ENCODE peak calls at places on chromosomes 2 and 18, in ten cellular contexts. P, T, E, D, U, Z, O, R, A and H are unnamed samples.

GRCh38 chr2:96102596-96103387 is 13.6 kb downstream of the ADRA2B start:
- DNase-seq in P (no peak), T (no peak), E (peak), D (no peak), U (no peak), Z (no peak), O (no peak), R (no peak), A (no peak), H (no peak)

GRCh38 chr18:4748975-4749374 is 293.9 kb upstream of the DLGAP1 start:
- DNase-seq in P (no peak), T (no peak), E (no peak), D (no peak), U (no peak), Z (no peak), O (no peak), R (no peak), A (no peak), H (no peak)

GRCh38 chr2:219689676-219690628 is 62.5 kb downstream of the SLC4A3 start:
- DNase-seq in P (peak), T (peak), E (no peak), D (no peak), U (peak), Z (peak), O (peak), R (no peak), A (peak), H (peak)

GRCh38 chr2:197911667-197912066 is 107.3 kb downstream of the PLCL1 start:
- DNase-seq in P (no peak), T (no peak), E (no peak), D (no peak), U (no peak), Z (no peak), O (no peak), R (no peak), A (no peak), H (no peak)

GRCh38 chr2:55809875-55810620 is 113.5 kb downstream of the EFEMP1 start:
- DNase-seq in P (no peak), T (no peak), E (peak), D (peak), U (no peak), Z (peak), O (no peak), R (no peak), A (peak), H (no peak)

GRCh38 chr2:27710640-27711430 is 47.1 kb downstream of the SLC4A1AP start:
- DNase-seq in P (no peak), T (no peak), E (no peak), D (no peak), U (no peak), Z (peak), O (peak), R (no peak), A (no peak), H (no peak)

GRCh38 chr2:58146707-58147106 is 94.4 kb downstream of the FANCL start:
- DNase-seq in P (no peak), T (no peak), E (no peak), D (no peak), U (no peak), Z (peak), O (peak), R (no peak), A (no peak), H (no peak)

GRCh38 chr18:136433-136832 is 21.9 kb upstream of the USP14 start:
- DNase-seq in P (no peak), T (no peak), E (no peak), D (no peak), U (no peak), Z (no peak), O (no peak), R (no peak), A (no peak), H (no peak)

GRCh38 chr18:49584431-49584830 is 22.6 kb downstream of the LIPG start:
- DNase-seq in P (no peak), T (no peak), E (no peak), D (no peak), U (no peak), Z (no peak), O (no peak), R (no peak), A (no peak), H (no peak)

GRCh38 chr2:25483584-25484266 is 142.0 kb upstream of the DNMT3A start:
- DNase-seq in P (no peak), T (no peak), E (no peak), D (no peak), U (no peak), Z (no peak), O (no peak), R (no peak), A (no peak), H (no peak)

GRCh38 chr2:170843656-170844055 is 27.0 kb downstream of the GAD1 start:
- DNase-seq in P (no peak), T (no peak), E (no peak), D (no peak), U (peak), Z (peak), O (peak), R (no peak), A (peak), H (no peak)

GRCh38 chr2:28635251-28635650 is 116.4 kb upstream of the PPP1CB start:
- DNase-seq in P (no peak), T (peak), E (peak), D (no peak), U (no peak), Z (peak), O (peak), R (no peak), A (peak), H (no peak)

GRCh38 chr2:30366199-30366691 is 80.8 kb upstream of the LCLAT1 start:
- DNase-seq in P (no peak), T (no peak), E (no peak), D (no peak), U (no peak), Z (peak), O (peak), R (peak), A (peak), H (peak)

GRCh38 chr2:173400760-173401159 is 46.1 kb downstream of the CDCA7 start:
- DNase-seq in P (no peak), T (no peak), E (no peak), D (no peak), U (no peak), Z (no peak), O (no peak), R (no peak), A (no peak), H (peak)

GRCh38 chr2:68741238-68741637 is 6.6 kb downstream of the ARHGAP25 start:
- DNase-seq in P (no peak), T (no peak), E (no peak), D (no peak), U (no peak), Z (no peak), O (peak), R (no peak), A (no peak), H (no peak)

GRCh38 chr18:38262666-38263065 is 697.1 kb upstream of the CELF4 start:
- DNase-seq in P (no peak), T (no peak), E (no peak), D (no peak), U (no peak), Z (no peak), O (no peak), R (no peak), A (no peak), H (no peak)

GRCh38 chr2:219122197-219122965 is 38.2 kb downstream of the NHEJ1 start:
- DNase-seq in P (no peak), T (no peak), E (no peak), D (no peak), U (no peak), Z (no peak), O (peak), R (no peak), A (no peak), H (no peak)

GRCh38 chr18:69963196-69963595 is 15.5 kb upstream of the CD226 start:
- DNase-seq in P (no peak), T (no peak), E (no peak), D (no peak), U (no peak), Z (no peak), O (no peak), R (no peak), A (no peak), H (no peak)

GRCh38 chr2:60483400-60483799 is 70.1 kb downstream of the BCL11A start:
- DNase-seq in P (no peak), T (no peak), E (no peak), D (no peak), U (peak), Z (peak), O (peak), R (no peak), A (peak), H (no peak)

GRCh38 chr18:44474067-44474411 is 206.6 kb upstream of the SETBP1 start:
- DNase-seq in P (no peak), T (no peak), E (no peak), D (no peak), U (no peak), Z (no peak), O (peak), R (peak), A (no peak), H (no peak)

GRCh38 chr2:138364554-138365162 is 136.9 kb upstream of the SPOPL start:
- DNase-seq in P (no peak), T (no peak), E (no peak), D (no peak), U (peak), Z (peak), O (peak), R (no peak), A (peak), H (no peak)

GRCh38 chr2:96157649-96158553 is 12.7 kb upstream of the DUSP2 start:
- DNase-seq in P (no peak), T (no peak), E (peak), D (no peak), U (no peak), Z (no peak), O (no peak), R (peak), A (no peak), H (no peak)

GRCh38 chr2:118635891-118636290 is 211.6 kb downstream of the EN1 start:
- DNase-seq in P (no peak), T (no peak), E (no peak), D (no peak), U (no peak), Z (no peak), O (no peak), R (no peak), A (no peak), H (no peak)

GRCh38 chr18:41121116-41121826 is 833.8 kb upstream of the PIK3C3 start:
- DNase-seq in P (no peak), T (no peak), E (no peak), D (no peak), U (no peak), Z (peak), O (peak), R (no peak), A (peak), H (no peak)

GRCh38 chr2:56239437-56239836 is 55.6 kb downstream of the CCDC85A start:
- DNase-seq in P (no peak), T (no peak), E (no peak), D (no peak), U (no peak), Z (peak), O (peak), R (no peak), A (no peak), H (no peak)

GRCh38 chr2:136527560-136527959 is 237.8 kb upstream of the THSD7B start:
- DNase-seq in P (no peak), T (no peak), E (no peak), D (no peak), U (no peak), Z (peak), O (no peak), R (no peak), A (peak), H (no peak)

GRCh38 chr18:50203801-50204604 is 9.1 kb upstream of the MYO5B start:
- DNase-seq in P (peak), T (peak), E (no peak), D (no peak), U (no peak), Z (peak), O (peak), R (no peak), A (peak), H (peak)

GRCh38 chr2:155546715-155547555 is 785.6 kb downstream of the NR4A2 start:
- DNase-seq in P (no peak), T (no peak), E (no peak), D (no peak), U (no peak), Z (no peak), O (no peak), R (no peak), A (no peak), H (no peak)

GRCh38 chr18:57575542-57575941 is 11.0 kb downstream of the FECH start:
- DNase-seq in P (no peak), T (no peak), E (no peak), D (no peak), U (no peak), Z (no peak), O (no peak), R (no peak), A (no peak), H (no peak)

GRCh38 chr18:42290318-42291307 is 335.6 kb downstream of the PIK3C3 start:
- DNase-seq in P (no peak), T (peak), E (no peak), D (peak), U (no peak), Z (no peak), O (no peak), R (no peak), A (no peak), H (no peak)

GRCh38 chr18:54162431-54162830 is 62.0 kb downstream of the MBD2 start:
- DNase-seq in P (no peak), T (no peak), E (no peak), D (no peak), U (peak), Z (peak), O (peak), R (no peak), A (peak), H (no peak)

GRCh38 chr2:232926448-232927040 is 56.5 kb downstream of the SNORC start:
- DNase-seq in P (no peak), T (no peak), E (no peak), D (no peak), U (no peak), Z (no peak), O (no peak), R (no peak), A (no peak), H (no peak)

GRCh38 chr2:232928564-232929302 is 58.7 kb downstream of the SNORC start:
- DNase-seq in P (no peak), T (peak), E (no peak), D (no peak), U (no peak), Z (no peak), O (no peak), R (no peak), A (no peak), H (no peak)

GRCh38 chr2:232927041-232927792 is 57.2 kb downstream of the SNORC start:
- DNase-seq in P (peak), T (no peak), E (no peak), D (no peak), U (no peak), Z (peak), O (no peak), R (no peak), A (no peak), H (no peak)

GRCh38 chr2:232929303-232930123 is 59.4 kb downstream of the SNORC start:
- DNase-seq in P (no peak), T (peak), E (no peak), D (no peak), U (no peak), Z (no peak), O (no peak), R (no peak), A (no peak), H (no peak)

DNA sequence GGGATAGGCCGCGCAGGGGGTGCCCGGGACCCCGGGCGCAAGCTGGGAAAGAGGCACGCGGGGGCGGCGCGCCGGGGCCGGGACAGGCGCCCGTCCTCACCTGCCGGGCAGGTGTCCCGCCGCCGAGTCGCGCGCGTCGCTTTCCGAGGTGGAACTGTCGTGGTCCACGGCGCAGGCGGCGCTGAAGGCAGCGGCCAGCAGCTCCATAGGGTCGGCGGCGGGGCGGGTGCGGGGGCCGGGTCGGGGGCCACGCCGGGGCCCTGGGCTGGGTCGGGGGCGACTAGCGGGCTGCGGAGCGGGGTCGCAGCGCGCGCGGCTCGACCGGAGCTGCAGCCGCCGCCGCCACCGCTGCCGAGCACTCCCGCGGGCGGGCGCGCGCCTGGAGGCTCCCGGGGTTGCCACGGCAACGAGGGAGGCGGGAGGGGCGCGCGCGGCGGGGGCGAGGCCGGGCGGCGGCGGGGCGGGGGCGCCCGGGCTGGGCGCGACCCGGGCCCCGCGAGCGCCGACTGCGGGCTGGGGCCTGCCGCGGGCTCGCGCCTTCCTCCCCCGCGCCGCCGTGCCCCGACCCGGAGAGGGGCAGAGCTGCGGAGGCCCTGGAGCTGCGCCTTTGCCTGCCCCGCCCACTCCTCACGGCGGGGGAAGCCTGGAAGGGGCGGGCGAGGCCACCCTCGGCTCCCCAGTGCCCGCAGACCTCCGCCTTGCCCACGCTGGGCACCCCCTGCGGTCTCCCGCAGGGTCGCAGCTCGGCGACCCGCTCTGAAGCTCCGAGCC is 57.9 kb downstream of the SNORC start:
- DNase-seq in P (peak), T (peak), E (no peak), D (no peak), U (no peak), Z (peak), O (no peak), R (no peak), A (no peak), H (no peak)
- H3K4me3 ChIP-seq in P (peak), T (no peak), E (no peak), D (peak), U (peak), Z (no peak), O (no peak), R (no peak), A (no peak), H (peak)

GRCh38 chr2:178632729-178633128 is 152.5 kb downstream of the PLEKHA3 start:
- DNase-seq in P (no peak), T (no peak), E (no peak), D (no peak), U (no peak), Z (no peak), O (no peak), R (no peak), A (no peak), H (no peak)

GRCh38 chr2:178627401-178627800 is 147.1 kb downstream of the PLEKHA3 start:
- DNase-seq in P (no peak), T (no peak), E (no peak), D (no peak), U (no peak), Z (no peak), O (no peak), R (no peak), A (no peak), H (no peak)

GRCh38 chr2:178628590-178628989 is 148.3 kb downstream of the PLEKHA3 start:
- DNase-seq in P (no peak), T (no peak), E (no peak), D (no peak), U (no peak), Z (no peak), O (peak), R (no peak), A (no peak), H (no peak)

GRCh38 chr2:178629463-178629862 is 149.2 kb downstream of the PLEKHA3 start:
- DNase-seq in P (no peak), T (no peak), E (no peak), D (peak), U (no peak), Z (no peak), O (no peak), R (no peak), A (no peak), H (no peak)
- H3K4me3 ChIP-seq in P (no peak), T (no peak), E (no peak), D (peak), U (no peak), Z (no peak), O (no peak), R (no peak), A (no peak), H (no peak)

GRCh38 chr2:66580343-66580954 is 145.5 kb downstream of the MEIS1 start:
- DNase-seq in P (no peak), T (no peak), E (no peak), D (no peak), U (no peak), Z (no peak), O (no peak), R (no peak), A (peak), H (no peak)

GRCh38 chr2:66582975-66583842 is 148.3 kb downstream of the MEIS1 start:
- DNase-seq in P (no peak), T (peak), E (no peak), D (no peak), U (no peak), Z (no peak), O (no peak), R (no peak), A (peak), H (no peak)

GRCh38 chr2:66584011-66584410 is 149.1 kb downstream of the MEIS1 start:
- DNase-seq in P (no peak), T (peak), E (no peak), D (no peak), U (no peak), Z (no peak), O (no peak), R (no peak), A (peak), H (no peak)

GRCh38 chr2:66581461-66582363 is 146.8 kb downstream of the MEIS1 start:
- DNase-seq in P (no peak), T (peak), E (peak), D (no peak), U (no peak), Z (peak), O (no peak), R (no peak), A (peak), H (no peak)

DNA sequence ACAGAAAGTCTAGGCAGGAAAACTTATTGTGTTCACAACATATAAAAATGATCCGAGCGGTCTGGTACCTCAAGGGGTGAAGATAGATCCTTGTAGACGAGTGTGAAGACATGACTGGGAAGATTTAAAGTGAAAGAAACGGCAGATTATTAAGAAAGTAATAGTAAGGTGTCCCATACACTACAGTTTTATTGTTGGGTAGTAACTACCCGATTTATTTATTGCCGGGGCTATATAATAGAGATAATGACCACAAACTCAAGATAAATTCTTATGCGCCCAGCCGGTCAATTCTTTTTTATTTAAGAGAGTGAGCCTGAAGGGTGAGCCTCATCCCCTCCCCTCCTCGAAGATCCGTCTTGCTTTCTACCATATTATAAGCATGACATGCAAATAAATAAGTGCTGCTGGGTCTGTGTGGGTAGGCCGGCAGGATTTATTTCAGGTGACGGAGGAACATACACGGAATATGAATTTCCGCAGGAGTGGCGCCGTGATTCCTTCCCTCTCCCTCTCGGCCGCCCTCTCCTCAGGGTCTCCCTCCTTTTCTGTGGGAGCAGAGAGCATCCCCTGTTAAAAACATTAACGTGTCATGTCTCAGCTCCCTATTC is 147.5 kb downstream of the MEIS1 start:
- DNase-seq in P (no peak), T (peak), E (no peak), D (no peak), U (no peak), Z (no peak), O (no peak), R (no peak), A (peak), H (no peak)
- H3K4me3 ChIP-seq in P (no peak), T (no peak), E (no peak), D (no peak), U (no peak), Z (peak), O (no peak), R (no peak), A (peak), H (no peak)

DNA sequence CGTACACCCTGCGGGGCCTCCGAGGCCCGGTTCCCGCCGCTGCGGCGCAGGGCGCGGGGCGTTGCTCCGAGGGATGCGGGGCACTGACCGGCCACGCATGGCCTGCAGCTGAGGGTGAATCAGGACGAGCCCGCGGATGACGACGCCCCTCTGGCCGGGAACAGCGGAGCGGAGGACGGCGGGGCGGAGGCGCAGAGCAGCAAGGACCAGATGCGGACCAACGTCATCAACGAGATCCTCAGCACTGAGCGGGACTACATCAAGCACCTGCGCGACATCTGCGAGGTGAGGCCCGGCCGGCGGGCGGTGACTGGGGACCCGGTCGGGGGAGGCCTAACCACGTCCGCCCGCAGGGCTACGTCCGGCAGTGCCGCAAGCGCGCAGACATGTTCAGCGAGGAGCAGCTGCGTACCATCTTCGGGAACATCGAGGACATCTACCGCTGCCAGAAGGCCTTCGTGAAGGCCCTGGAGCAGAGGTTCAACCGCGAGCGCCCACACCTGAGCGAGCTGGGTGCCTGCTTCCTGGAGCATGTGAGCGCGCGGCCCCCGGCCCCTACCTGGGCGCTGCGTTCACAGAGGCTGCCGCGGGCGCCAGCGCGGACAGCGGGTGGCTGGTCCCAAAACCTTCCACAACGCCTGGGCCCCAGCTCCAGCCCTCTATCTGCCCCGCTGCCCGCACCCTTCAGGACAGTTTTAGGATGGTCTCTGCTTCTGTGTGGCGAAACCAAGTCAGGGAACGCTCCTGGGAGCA is 53.2 kb downstream of the FAM168B start:
- DNase-seq in P (no peak), T (peak), E (no peak), D (no peak), U (no peak), Z (no peak), O (no peak), R (no peak), A (no peak), H (no peak)
- H3K4me3 ChIP-seq in P (no peak), T (no peak), E (no peak), D (peak), U (no peak), Z (no peak), O (no peak), R (no peak), A (no peak), H (no peak)